ENCODE peak calls at places on chromosomes 12 and 14, in four cellular contexts. Y is Calu3, H is CD14-positive monocyte, L is heart right ventricle. X is an unnamed sample.

GRCh38 chr12:93006655-93007208 is 77.6 kb upstream of the EEA1 start:
- DNase-seq in Y (no peak), H (no peak), L (no peak), X (no peak)

GRCh38 chr14:32761381-32761968 is 177.2 kb upstream of the NPAS3 start:
- DNase-seq in Y (no peak), H (no peak), L (no peak), X (no peak)

GRCh38 chr14:51674294-51675002 is 22.7 kb downstream of the FRMD6 start:
- DNase-seq in Y (no peak), H (no peak), L (no peak), X (no peak)

GRCh38 chr12:48175613-48176416 is 7.6 kb upstream of the CCDC184 start:
- DNase-seq in Y (no peak), H (no peak), L (no peak), X (no peak)

GRCh38 chr12:124713041-124713435 is 145.6 kb upstream of the NCOR2 start:
- DNase-seq in Y (peak), H (peak), L (peak), X (no peak)

GRCh38 chr12:30146561-30146960 is 362.8 kb upstream of the TMTC1 start:
- DNase-seq in Y (no peak), H (no peak), L (no peak), X (no peak)

GRCh38 chr12:6329693-6330045 is 12.2 kb downstream of the TNFRSF1A start:
- DNase-seq in Y (no peak), H (no peak), L (no peak), X (no peak)

GRCh38 chr14:33393895-33394405 is 455.3 kb downstream of the NPAS3 start:
- DNase-seq in Y (no peak), H (no peak), L (no peak), X (no peak)

GRCh38 chr12:70609203-70609602 is 28.0 kb downstream of the PTPRB start:
- DNase-seq in Y (peak), H (no peak), L (no peak), X (no peak)

GRCh38 chr14:91283666-91284065 is 39.2 kb upstream of the GPR68 start:
- DNase-seq in Y (no peak), H (no peak), L (no peak), X (no peak)

GRCh38 chr12:20392339-20392738 is 24.0 kb downstream of the PDE3A start:
- DNase-seq in Y (no peak), H (no peak), L (no peak), X (no peak)

GRCh38 chr14:71070169-71070568 is 162.9 kb downstream of the PCNX1 start:
- DNase-seq in Y (no peak), H (no peak), L (no peak), X (no peak)

GRCh38 chr12:82184844-82185243 is 173.3 kb downstream of the CCDC59 start:
- DNase-seq in Y (no peak), H (no peak), L (no peak), X (no peak)

GRCh38 chr14:69695664-69696527 is 71.0 kb upstream of the SRSF5 start:
- DNase-seq in Y (peak), H (no peak), L (no peak), X (no peak)

GRCh38 chr12:130764475-130765185 is 48.5 kb upstream of the RIMBP2 start:
- DNase-seq in Y (peak), H (no peak), L (no peak), X (peak)

GRCh38 chr14:24612186-24612585 is 2.7 kb upstream of the GZMH start:
- DNase-seq in Y (no peak), H (no peak), L (no peak), X (no peak)

GRCh38 chr14:72401632-72402428 is 469.6 kb downstream of the RGS6 start:
- DNase-seq in Y (no peak), H (no peak), L (no peak), X (no peak)

GRCh38 chr12:1474059-1474537 is 120.3 kb downstream of the FBXL14 start:
- DNase-seq in Y (no peak), H (no peak), L (no peak), X (no peak)

GRCh38 chr12:47820631-47821345 is 1.1 kb upstream of the HDAC7 start:
- DNase-seq in Y (peak), H (peak), L (peak), X (peak)

DNA sequence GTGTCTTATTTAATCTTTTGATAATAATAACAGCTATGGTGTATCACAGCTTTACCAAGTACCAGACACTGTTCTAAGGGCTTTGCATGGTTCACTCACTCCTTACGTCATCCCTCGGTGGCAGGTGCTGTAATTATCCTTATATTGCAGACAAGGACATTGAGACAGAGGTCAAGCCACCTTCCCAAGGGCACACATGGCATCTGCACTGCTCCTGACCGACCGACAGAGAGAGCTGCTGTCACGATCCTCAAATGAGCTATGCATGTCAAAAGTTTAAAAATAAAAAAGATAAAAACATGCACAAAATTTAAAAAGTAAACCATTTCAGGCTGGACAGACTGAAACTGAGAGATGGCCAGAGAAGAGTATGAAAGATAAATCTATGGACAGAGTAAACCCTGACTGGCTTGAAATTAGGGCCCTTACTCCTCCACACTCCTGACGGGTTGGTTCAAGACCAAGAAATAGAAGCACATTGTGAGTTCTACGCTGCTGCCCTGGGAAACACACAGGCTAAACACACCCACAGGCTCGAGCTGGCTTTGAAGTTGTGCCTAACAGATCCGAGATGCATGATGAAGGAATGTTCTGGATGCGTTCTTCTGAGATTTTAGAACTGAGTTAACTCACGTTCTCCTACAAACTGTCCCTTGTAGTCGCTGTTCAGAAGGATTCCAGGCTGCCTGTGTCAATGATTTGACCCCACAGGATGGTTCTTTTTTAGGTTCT is 268.7 kb downstream of the ZFP36L1 start:
- DNase-seq in Y (no peak), H (no peak), L (no peak), X (no peak)
- TF ChIP-seq CTCF in Y (no peak), H (no peak), L (peak), X (no peak)

GRCh38 chr14:22106700-22107697 is 433.4 kb upstream of the OR4E1 start:
- DNase-seq in Y (no peak), H (no peak), L (no peak), X (no peak)
- TF ChIP-seq CTCF in Y (no peak), H (no peak), L (no peak), X (peak)

DNA sequence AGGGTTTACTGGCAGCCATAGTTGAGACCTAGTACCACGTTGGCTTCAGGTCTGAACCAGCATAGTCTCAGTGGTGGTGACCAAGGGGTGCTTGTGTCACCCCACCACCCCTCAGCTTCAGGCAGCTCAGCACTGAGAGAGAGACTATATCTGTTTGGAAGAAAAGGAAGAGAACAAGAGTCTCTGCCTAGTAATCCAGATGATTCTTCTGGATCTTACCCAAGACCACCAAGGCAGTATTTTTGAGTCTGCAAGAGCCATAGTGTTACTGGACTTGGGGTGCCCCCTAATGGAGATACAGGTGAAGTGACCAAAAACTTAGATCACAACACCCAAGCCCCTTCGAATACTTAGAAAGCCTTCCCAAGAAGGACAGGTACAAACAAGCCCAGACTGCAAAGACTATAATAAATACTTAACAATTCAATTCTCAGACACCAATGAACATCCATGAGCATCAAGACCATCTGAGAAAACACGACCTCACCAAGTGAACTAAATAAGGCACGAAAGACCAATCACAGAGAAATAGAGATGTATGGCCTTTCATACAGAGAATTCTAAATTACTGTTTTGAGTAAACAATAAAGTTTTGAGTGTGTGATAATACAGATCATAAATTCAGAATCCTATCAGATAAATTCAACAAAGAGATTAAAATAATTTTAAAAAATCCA is 107.0 kb downstream of the HELB start:
- DNase-seq in Y (peak), H (peak), L (no peak), X (peak)
- TF ChIP-seq CTCF in Y (peak), H (peak), L (peak), X (peak)

GRCh38 chr12:57276935-57277563 is 26.1 kb upstream of the STAC3 start:
- DNase-seq in Y (peak), H (no peak), L (no peak), X (peak)
- TF ChIP-seq CTCF in Y (peak), H (no peak), L (peak), X (peak)

GRCh38 chr14:60508707-60509437 is at the start of gene SIX6:
- DNase-seq in Y (no peak), H (no peak), L (no peak), X (peak)
- TF ChIP-seq CTCF in Y (no peak), H (no peak), L (no peak), X (no peak)

GRCh38 chr14:102878970-102879460 is 43.4 kb upstream of the AMN start:
- DNase-seq in Y (no peak), H (no peak), L (no peak), X (no peak)
- TF ChIP-seq CTCF in Y (peak), H (no peak), L (no peak), X (no peak)